ENCODE peak calls at places on chromosomes 2 and 18, in four cellular contexts. I, V, L and J are unnamed samples.

GRCh38 chr2:156779416-156780117 is 343.4 kb downstream of the GPD2 start:
- DNase-seq in I (no peak), V (no peak), L (no peak), J (no peak)

GRCh38 chr18:62329676-62330454 is 4.8 kb downstream of the TNFRSF11A start:
- DNase-seq in I (no peak), V (peak; percentile 78), L (peak; percentile 85), J (no peak)

GRCh38 chr2:31057691-31058090 is 80.5 kb downstream of the GALNT14 start:
- DNase-seq in I (no peak), V (no peak), L (no peak), J (no peak)

GRCh38 chr2:158463496-158464095 is 6.8 kb downstream of the PKP4 start:
- DNase-seq in I (no peak), V (no peak), L (no peak), J (no peak)

GRCh38 chr2:121095257-121096080 is 189.5 kb downstream of the TFCP2L1 start:
- DNase-seq in I (peak; percentile 37), V (peak; percentile 71), L (peak; percentile 45), J (no peak)

GRCh38 chr2:44005831-44006230 is 10.0 kb upstream of the LRPPRC start:
- DNase-seq in I (no peak), V (no peak), L (no peak), J (no peak)

GRCh38 chr2:160061533-160062282 is 707 bp downstream of the PLA2R1 start:
- DNase-seq in I (no peak), V (peak; percentile 31), L (peak; percentile 21), J (no peak)

GRCh38 chr2:170965446-170966225 is 36.6 kb downstream of the GORASP2 start:
- DNase-seq in I (no peak), V (no peak), L (no peak), J (no peak)

GRCh38 chr18:13381907-13382682 is 163.5 kb downstream of the LDLRAD4 start:
- DNase-seq in I (peak; percentile 79), V (peak; percentile 78), L (peak; percentile 94), J (peak; percentile 62)